ENCODE peak calls at places on chromosome 5, in four cellular contexts. One of them, this sample, is unnamed.

GRCh38 chr5:76473676-76474075 is 70.6 kb downstream of the IQGAP2 start:
- DNase-seq in IMR-90: no peak
- DNase-seq in gastrocnemius medialis: no peak
- DNase-seq in upper lobe of left lung: no peak
- DNase-seq in this sample: no peak

GRCh38 chr5:130323804-130324454 is 419.7 kb downstream of the CHSY3 start:
- DNase-seq in gastrocnemius medialis: no peak
- DNase-seq in upper lobe of left lung: no peak
- DNase-seq in IMR-90: no peak
- DNase-seq in this sample: no peak

GRCh38 chr5:37553720-37554402 is 174.7 kb downstream of the WDR70 start:
- DNase-seq in upper lobe of left lung: no peak
- DNase-seq in IMR-90: peak; percentile 76
- DNase-seq in gastrocnemius medialis: no peak
- DNase-seq in this sample: no peak

GRCh38 chr5:69404659-69405330 is 10.1 kb upstream of the MARVELD2 start:
- DNase-seq in upper lobe of left lung: no peak
- DNase-seq in gastrocnemius medialis: no peak
- DNase-seq in IMR-90: no peak
- DNase-seq in this sample: no peak

GRCh38 chr5:177402271-177403043 is 2.0 kb upstream of the PFN3 start:
- DNase-seq in upper lobe of left lung: peak; percentile 77
- DNase-seq in IMR-90: peak; percentile 54
- DNase-seq in gastrocnemius medialis: no peak
- DNase-seq in this sample: peak; percentile 85

GRCh38 chr5:157933005-157933404 is 74.1 kb upstream of the CLINT1 start:
- DNase-seq in gastrocnemius medialis: no peak
- DNase-seq in upper lobe of left lung: no peak
- DNase-seq in IMR-90: no peak
- DNase-seq in this sample: no peak

GRCh38 chr5:126837242-126837641 is 60.3 kb downstream of the LMNB1 start:
- DNase-seq in upper lobe of left lung: no peak
- DNase-seq in IMR-90: no peak
- DNase-seq in gastrocnemius medialis: no peak
- DNase-seq in this sample: no peak

GRCh38 chr5:20618353-20618752 is 630.4 kb upstream of the CDH18 start:
- DNase-seq in IMR-90: no peak
- DNase-seq in upper lobe of left lung: no peak
- DNase-seq in gastrocnemius medialis: no peak
- DNase-seq in this sample: no peak

GRCh38 chr5:148290271-148291195 is 21.7 kb upstream of the SPINK7 start:
- DNase-seq in gastrocnemius medialis: no peak
- DNase-seq in IMR-90: peak; percentile 19
- DNase-seq in upper lobe of left lung: no peak
- DNase-seq in this sample: no peak

GRCh38 chr5:23169660-23170416 is 316.7 kb upstream of the CDH12 start:
- DNase-seq in upper lobe of left lung: no peak
- DNase-seq in gastrocnemius medialis: no peak
- DNase-seq in IMR-90: no peak
- DNase-seq in this sample: no peak

GRCh38 chr5:135323701-135324132 is 75.3 kb downstream of the MACROH2A1 start:
- DNase-seq in IMR-90: no peak
- DNase-seq in gastrocnemius medialis: no peak
- DNase-seq in upper lobe of left lung: no peak
- DNase-seq in this sample: no peak

GRCh38 chr5:137837741-137838389 is 29.8 kb upstream of the MYOT start:
- DNase-seq in upper lobe of left lung: no peak
- DNase-seq in IMR-90: no peak
- DNase-seq in gastrocnemius medialis: no peak
- DNase-seq in this sample: no peak

GRCh38 chr5:58185397-58186195 is 274.3 kb downstream of the PLK2 start:
- DNase-seq in IMR-90: peak; percentile 28
- DNase-seq in upper lobe of left lung: no peak
- DNase-seq in gastrocnemius medialis: no peak
- DNase-seq in this sample: no peak

GRCh38 chr5:108661590-108662219 is 86.0 kb upstream of the FER start:
- DNase-seq in upper lobe of left lung: no peak
- DNase-seq in IMR-90: peak; percentile 47
- DNase-seq in gastrocnemius medialis: no peak
- DNase-seq in this sample: no peak

GRCh38 chr5:114363837-114364236 is 2.0 kb downstream of the KCNN2 start:
- DNase-seq in upper lobe of left lung: no peak
- DNase-seq in gastrocnemius medialis: no peak
- DNase-seq in IMR-90: no peak
- DNase-seq in this sample: no peak

GRCh38 chr5:132883261-132883834 is 9.9 kb downstream of the LEAP2 start:
- DNase-seq in IMR-90: peak; percentile 74
- DNase-seq in upper lobe of left lung: peak; percentile 66
- DNase-seq in gastrocnemius medialis: peak; percentile 44
- DNase-seq in this sample: peak; percentile 80

GRCh38 chr5:156920042-156920860 is 42.8 kb downstream of the TIMD4 start:
- DNase-seq in IMR-90: no peak
- DNase-seq in gastrocnemius medialis: no peak
- DNase-seq in upper lobe of left lung: no peak
- DNase-seq in this sample: peak; percentile 5

GRCh38 chr5:157248771-157249475 is 17.0 kb upstream of the CYFIP2 start:
- DNase-seq in upper lobe of left lung: no peak
- DNase-seq in IMR-90: no peak
- DNase-seq in gastrocnemius medialis: no peak
- DNase-seq in this sample: no peak

GRCh38 chr5:75509956-75510355 is 1.5 kb downstream of the CERT1 start:
- DNase-seq in gastrocnemius medialis: peak; percentile 48
- DNase-seq in IMR-90: peak; percentile 60
- DNase-seq in upper lobe of left lung: peak; percentile 60
- DNase-seq in this sample: peak; percentile 43

GRCh38 chr5:164498393-164498792 is 993.0 kb downstream of the MAT2B start:
- DNase-seq in gastrocnemius medialis: no peak
- DNase-seq in IMR-90: no peak
- DNase-seq in upper lobe of left lung: no peak
- DNase-seq in this sample: no peak

GRCh38 chr5:107404595-107405366 is 266.0 kb downstream of the EFNA5 start:
- DNase-seq in IMR-90: no peak
- DNase-seq in gastrocnemius medialis: no peak
- DNase-seq in upper lobe of left lung: peak; percentile 40
- DNase-seq in this sample: no peak

GRCh38 chr5:57499262-57500050 is 16.8 kb upstream of the ACTBL2 start:
- DNase-seq in gastrocnemius medialis: no peak
- DNase-seq in upper lobe of left lung: no peak
- DNase-seq in IMR-90: peak; percentile 69
- DNase-seq in this sample: peak; percentile 33

GRCh38 chr5:116646611-116647289 is 72.1 kb upstream of the SEMA6A start:
- DNase-seq in upper lobe of left lung: no peak
- DNase-seq in gastrocnemius medialis: no peak
- DNase-seq in IMR-90: no peak
- DNase-seq in this sample: no peak

GRCh38 chr5:145743396-145744061 is 91.6 kb downstream of the PRELID2 start:
- DNase-seq in upper lobe of left lung: no peak
- DNase-seq in IMR-90: no peak
- DNase-seq in gastrocnemius medialis: no peak
- DNase-seq in this sample: no peak

GRCh38 chr5:56681346-56681745 is 134.0 kb upstream of the MAP3K1 start:
- DNase-seq in upper lobe of left lung: no peak
- DNase-seq in gastrocnemius medialis: no peak
- DNase-seq in IMR-90: peak; percentile 43
- DNase-seq in this sample: no peak

GRCh38 chr5:67092447-67093023 is 104.1 kb downstream of the CD180 start:
- DNase-seq in IMR-90: peak; percentile 27
- DNase-seq in gastrocnemius medialis: no peak
- DNase-seq in upper lobe of left lung: no peak
- DNase-seq in this sample: no peak

GRCh38 chr5:177409043-177409801 is at the start of gene F12:
- DNase-seq in gastrocnemius medialis: no peak
- DNase-seq in IMR-90: no peak
- DNase-seq in upper lobe of left lung: no peak
- DNase-seq in this sample: no peak

GRCh38 chr5:6475626-6476312 is 27.1 kb downstream of the UBE2QL1 start:
- DNase-seq in upper lobe of left lung: no peak
- DNase-seq in gastrocnemius medialis: no peak
- DNase-seq in IMR-90: no peak
- DNase-seq in this sample: peak; percentile 22

GRCh38 chr5:120808135-120808534 is 344.0 kb downstream of the PRR16 start:
- DNase-seq in gastrocnemius medialis: no peak
- DNase-seq in IMR-90: peak; percentile 39
- DNase-seq in upper lobe of left lung: no peak
- DNase-seq in this sample: no peak

GRCh38 chr5:138444774-138445546 is 6.1 kb downstream of the REEP2 start:
- DNase-seq in upper lobe of left lung: no peak
- DNase-seq in gastrocnemius medialis: no peak
- DNase-seq in IMR-90: no peak
- DNase-seq in this sample: no peak

GRCh38 chr5:9391080-9391479 is 154.8 kb downstream of the SEMA5A start:
- DNase-seq in gastrocnemius medialis: no peak
- DNase-seq in upper lobe of left lung: no peak
- DNase-seq in IMR-90: no peak
- DNase-seq in this sample: no peak

GRCh38 chr5:141258464-141258863 is 13.3 kb downstream of the PCDHB15 start:
- DNase-seq in gastrocnemius medialis: no peak
- DNase-seq in IMR-90: no peak
- DNase-seq in upper lobe of left lung: no peak
- DNase-seq in this sample: no peak
- H3K9me3 ChIP-seq in gastrocnemius medialis: peaks cover 84% of the 10 kb centered on the region
- H3K9me3 ChIP-seq in IMR-90: peaks cover 40% of the 10 kb centered on the region
- H3K9me3 ChIP-seq in upper lobe of left lung: peaks cover 97% of the 10 kb centered on the region
- H3K9me3 ChIP-seq in this sample: peaks cover 79% of the 10 kb centered on the region

GRCh38 chr5:95729115-95730010 is 1.8 kb upstream of the RHOBTB3 start:
- DNase-seq in IMR-90: no peak
- DNase-seq in upper lobe of left lung: no peak
- DNase-seq in gastrocnemius medialis: no peak
- DNase-seq in this sample: no peak

GRCh38 chr5:95730011-95730700 is 980 bp upstream of the RHOBTB3 start:
- DNase-seq in upper lobe of left lung: no peak
- DNase-seq in IMR-90: peak; percentile 33
- DNase-seq in gastrocnemius medialis: no peak
- DNase-seq in this sample: no peak

GRCh38 chr5:95731571-95732554 is 727 bp downstream of the RHOBTB3 start:
- DNase-seq in IMR-90: peak; percentile 34
- DNase-seq in gastrocnemius medialis: peak; percentile 40
- DNase-seq in upper lobe of left lung: peak; percentile 49
- DNase-seq in this sample: peak; percentile 61

GRCh38 chr5:95733100-95733499 is 2.0 kb downstream of the RHOBTB3 start:
- DNase-seq in upper lobe of left lung: no peak
- DNase-seq in gastrocnemius medialis: no peak
- DNase-seq in IMR-90: no peak
- DNase-seq in this sample: no peak

DNA sequence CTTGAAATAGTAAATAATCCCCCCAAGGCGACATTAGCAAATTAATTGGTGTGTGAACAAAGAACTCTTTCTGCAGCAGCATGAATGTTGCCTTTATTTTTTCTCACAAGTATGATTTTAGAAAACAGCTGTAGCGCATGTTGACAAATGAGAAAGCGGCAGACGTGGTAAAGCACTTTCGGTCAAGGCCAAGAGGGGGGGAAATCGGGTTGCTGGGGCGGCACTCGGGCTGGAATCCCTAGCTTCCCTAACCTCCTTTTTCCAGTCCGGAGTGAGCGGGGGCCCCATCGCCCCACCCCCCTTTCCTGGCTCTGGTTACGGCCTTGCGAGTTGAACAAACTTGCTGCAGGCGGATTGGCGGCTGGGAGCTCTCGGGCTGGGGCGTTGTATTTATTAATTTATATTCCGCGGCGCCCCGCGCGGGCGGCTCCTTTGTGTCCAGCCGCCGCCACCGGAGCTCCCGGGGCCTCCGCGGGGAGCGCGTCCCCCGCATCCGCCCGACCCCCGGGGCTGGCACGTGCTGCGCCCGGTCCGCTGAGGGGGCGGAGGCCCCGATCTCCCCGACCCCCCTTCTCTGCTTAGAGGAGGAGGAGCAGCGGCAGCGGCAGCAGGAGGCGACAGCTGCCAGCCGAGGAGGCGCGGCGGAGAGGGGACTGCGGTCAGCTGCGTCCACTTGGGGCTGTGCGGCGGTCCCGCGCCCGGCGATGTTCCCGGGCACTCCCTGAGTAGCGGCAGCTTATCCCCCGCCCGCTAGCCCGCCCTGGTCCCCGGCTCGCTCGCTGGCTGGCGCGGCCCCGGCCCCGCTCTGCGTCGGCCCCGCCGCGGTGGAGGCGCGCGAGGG is at the start of gene RHOBTB3:
- DNase-seq in gastrocnemius medialis: peak; percentile 91
- DNase-seq in upper lobe of left lung: peak; percentile 91
- DNase-seq in IMR-90: peak; percentile 91
- DNase-seq in this sample: peak; percentile 94
- TF ChIP-seq POLR2A in gastrocnemius medialis: peak; percentile 88
- TF ChIP-seq POLR2A in upper lobe of left lung: no peak
- TF ChIP-seq POLR2A in IMR-90: peak; percentile 63
- TF ChIP-seq POLR2A in this sample: peak; percentile 91

DNA sequence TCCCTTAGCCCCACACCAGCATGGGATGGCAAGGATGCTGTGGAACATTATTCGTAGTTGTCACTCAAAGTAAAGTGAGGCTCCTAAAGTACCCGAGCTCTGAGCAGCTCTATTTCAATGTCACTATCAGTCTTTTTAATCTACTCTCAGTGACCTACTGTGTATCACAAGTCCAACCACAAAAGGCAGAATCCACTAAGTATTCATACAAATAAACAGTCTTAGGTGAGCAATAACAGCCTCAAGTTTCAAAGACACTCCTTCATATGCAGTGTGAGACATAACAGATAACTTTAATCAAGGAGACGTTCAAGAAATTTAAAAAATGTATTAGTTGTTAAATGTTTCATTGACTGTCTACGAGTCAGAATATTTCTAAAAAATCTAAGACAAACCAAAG is 709.8 kb upstream of the GRAMD2B start:
- DNase-seq in upper lobe of left lung: no peak
- DNase-seq in IMR-90: no peak
- DNase-seq in gastrocnemius medialis: no peak
- DNase-seq in this sample: no peak
- H3K9me3 ChIP-seq in upper lobe of left lung: no peaks in the 10 kb centered on the region
- H3K9me3 ChIP-seq in IMR-90: no peaks in the 10 kb centered on the region
- H3K9me3 ChIP-seq in gastrocnemius medialis: no peaks in the 10 kb centered on the region
- H3K9me3 ChIP-seq in this sample: no peaks in the 10 kb centered on the region

DNA sequence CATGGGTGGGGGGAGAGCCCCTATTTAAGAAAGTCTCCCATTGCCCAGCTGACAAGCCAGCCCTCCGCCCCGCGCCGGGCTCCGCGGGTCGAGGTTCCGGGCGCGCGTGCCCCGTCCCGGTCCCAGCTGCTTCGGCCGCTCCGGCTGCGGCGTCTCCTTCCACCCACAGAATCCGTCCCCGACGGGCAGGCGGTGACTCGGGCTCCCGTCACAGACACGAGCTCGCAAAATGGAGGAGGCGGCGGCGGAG is 204 bp downstream of the NR3C1 start:
- DNase-seq in IMR-90: no peak
- DNase-seq in upper lobe of left lung: no peak
- DNase-seq in gastrocnemius medialis: no peak
- DNase-seq in this sample: no peak
- TF ChIP-seq POLR2A in IMR-90: no peak
- TF ChIP-seq POLR2A in upper lobe of left lung: no peak
- TF ChIP-seq POLR2A in gastrocnemius medialis: no peak
- TF ChIP-seq POLR2A in this sample: peak; percentile 81

GRCh38 chr5:150931368-150931965 is 26.7 kb upstream of the ZNF300 start:
- DNase-seq in gastrocnemius medialis: no peak
- DNase-seq in upper lobe of left lung: no peak
- DNase-seq in IMR-90: no peak
- DNase-seq in this sample: no peak
- H3K9me3 ChIP-seq in gastrocnemius medialis: peaks cover 77% of the 10 kb centered on the region
- H3K9me3 ChIP-seq in upper lobe of left lung: peaks cover 75% of the 10 kb centered on the region
- H3K9me3 ChIP-seq in IMR-90: peaks cover 42% of the 10 kb centered on the region
- H3K9me3 ChIP-seq in this sample: peaks cover 74% of the 10 kb centered on the region